ENCODE peak calls at places on chromosome 9, in four cellular contexts. W, E, Q and A are unnamed samples.
A peak's percentile ranks its signal among the peaks of the same experiment; 100 is the strongest.

GRCh38 chr9:26955222-26955903 is 849 bp upstream of the IFT74 start:
- DNase-seq in W (no peak), Q (no peak), E (peak; percentile 50), A (peak; percentile 28)

GRCh38 chr9:101764455-101764854 is 26.0 kb upstream of the GRIN3A start:
- DNase-seq in E (no peak), W (no peak), Q (no peak), A (no peak)

GRCh38 chr9:79026311-79026710 is 545.5 kb upstream of the TLE4 start:
- DNase-seq in Q (no peak), W (no peak), E (peak; percentile 13), A (no peak)

GRCh38 chr9:19154135-19154612 is 26.9 kb upstream of the PLIN2 start:
- DNase-seq in Q (peak; percentile 90), E (peak; percentile 85), W (peak; percentile 92), A (peak; percentile 85)

GRCh38 chr9:137672907-137673791 is 54.3 kb downstream of the EHMT1 start:
- DNase-seq in Q (peak; percentile 85), E (peak; percentile 86), W (no peak), A (peak; percentile 68)

GRCh38 chr9:19331877-19332276 is 48.2 kb downstream of the RPS6 start:
- DNase-seq in W (no peak), Q (no peak), E (no peak), A (no peak)

GRCh38 chr9:33446507-33447403 is 638 bp downstream of the AQP3 start:
- DNase-seq in E (peak; percentile 70), Q (peak; percentile 82), W (peak; percentile 64), A (peak; percentile 94)

GRCh38 chr9:2837915-2838314 is 6.0 kb downstream of the PUM3 start:
- DNase-seq in E (peak; percentile 50), W (no peak), Q (no peak), A (peak; percentile 20)

GRCh38 chr9:13529321-13530104 is 250.0 kb upstream of the MPDZ start:
- DNase-seq in Q (peak; percentile 8), W (no peak), E (no peak), A (no peak)

GRCh38 chr9:12801663-12802062 is 26.8 kb downstream of the LURAP1L start:
- DNase-seq in E (no peak), Q (no peak), W (no peak), A (no peak)

GRCh38 chr9:487429-487828 is 272.8 kb downstream of the DOCK8 start:
- DNase-seq in W (no peak), E (no peak), Q (no peak), A (peak; percentile 50)

GRCh38 chr9:89460551-89460950 is 37.4 kb downstream of the SEMA4D start:
- DNase-seq in E (no peak), Q (no peak), W (no peak), A (no peak)

GRCh38 chr9:15372385-15373200 is 50.1 kb upstream of the SNAPC3 start:
- DNase-seq in W (no peak), Q (no peak), E (no peak), A (no peak)

GRCh38 chr9:32423371-32423770 is 38.9 kb downstream of the ACO1 start:
- DNase-seq in Q (no peak), W (no peak), E (peak; percentile 37), A (no peak)

GRCh38 chr9:3842839-3843238 is 317.0 kb upstream of the RFX3 start:
- DNase-seq in Q (no peak), E (peak; percentile 12), W (no peak), A (no peak)

GRCh38 chr9:27206041-27206440 is 90.9 kb downstream of the EQTN start:
- DNase-seq in W (no peak), E (no peak), Q (no peak), A (no peak)

GRCh38 chr9:33230756-33231691 is 8.9 kb upstream of the SPINK4 start:
- DNase-seq in Q (no peak), E (no peak), W (no peak), A (no peak)

GRCh38 chr9:100216178-100216787 is 117.2 kb downstream of the INVS start:
- DNase-seq in Q (peak; percentile 56), E (peak; percentile 62), W (peak; percentile 62), A (peak; percentile 67)

GRCh38 chr9:105114956-105115728 is 129.3 kb upstream of the SLC44A1 start:
- DNase-seq in E (no peak), W (peak; percentile 66), Q (no peak), A (peak; percentile 35)

GRCh38 chr9:94813379-94813778 is 86.9 kb downstream of the AOPEP start:
- DNase-seq in W (no peak), Q (no peak), E (no peak), A (no peak)

GRCh38 chr9:129686736-129687135 is 21.3 kb downstream of the PRRX2 start:
- DNase-seq in E (no peak), W (no peak), Q (no peak), A (no peak)

GRCh38 chr9:107227696-107228258 is 55.3 kb upstream of the RAD23B start:
- DNase-seq in W (no peak), E (peak; percentile 13), Q (no peak), A (peak; percentile 93)

GRCh38 chr9:107883496-107884120 is 394.0 kb upstream of the KLF4 start:
- DNase-seq in E (no peak), Q (peak; percentile 31), W (no peak), A (peak; percentile 71)

GRCh38 chr9:72129271-72130156 is 19.7 kb upstream of the GDA start:
- DNase-seq in E (peak; percentile 43), W (no peak), Q (peak; percentile 74), A (peak; percentile 97)

GRCh38 chr9:3526903-3527652 is 1.3 kb upstream of the RFX3 start:
- DNase-seq in Q (peak; percentile 35), E (peak; percentile 47), W (no peak), A (peak; percentile 68)

GRCh38 chr9:1057910-1058309 is 7.8 kb downstream of the DMRT2 start:
- DNase-seq in Q (no peak), E (peak; percentile 26), W (no peak), A (no peak)

GRCh38 chr9:86034863-86035734 is 64.3 kb downstream of the GOLM1 start:
- DNase-seq in W (no peak), E (peak; percentile 60), Q (peak; percentile 49), A (peak; percentile 51)

GRCh38 chr9:79120533-79121315 is 451.0 kb upstream of the TLE4 start:
- DNase-seq in W (no peak), Q (peak; percentile 28), E (no peak), A (no peak)

GRCh38 chr9:73116030-73116429 is 35.6 kb upstream of the ANXA1 start:
- DNase-seq in W (no peak), E (peak; percentile 84), Q (peak; percentile 49), A (no peak)

GRCh38 chr9:89548210-89548609 is 50.3 kb upstream of the SEMA4D start:
- DNase-seq in E (no peak), W (no peak), Q (no peak), A (no peak)

DNA sequence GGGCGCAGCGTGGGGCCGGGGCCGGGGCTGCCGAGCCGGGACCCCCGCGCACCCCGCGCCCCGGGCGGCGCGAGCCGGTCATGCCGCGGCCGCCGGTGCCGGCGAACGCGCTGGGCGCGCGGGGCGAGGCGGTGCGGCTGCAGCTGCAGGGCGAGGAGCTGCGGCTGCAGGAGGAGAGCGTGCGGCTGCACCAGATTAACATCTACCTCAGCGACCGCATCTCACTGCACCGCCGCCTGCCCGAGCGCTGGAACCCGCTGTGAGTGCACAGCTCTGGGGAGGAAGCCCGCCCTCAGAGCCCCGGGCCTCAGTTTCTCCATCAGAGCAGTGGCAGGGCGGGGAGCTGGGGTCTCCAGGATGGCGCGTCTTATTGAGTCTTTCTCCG is 333 bp downstream of the GALNT12 start:
- DNase-seq in Q (peak; percentile 40), E (peak; percentile 55), W (no peak), A (peak; percentile 25)
- H3K27me3 ChIP-seq in Q (no peaks in the 10 kb centered on the region), E (no peaks in the 10 kb centered on the region), W (no peaks in the 10 kb centered on the region), A (no peaks in the 10 kb centered on the region)

GRCh38 chr9:126991170-126991569 is 76.6 kb downstream of the RALGPS1 start:
- DNase-seq in Q (no peak), W (no peak), E (no peak), A (no peak)

GRCh38 chr9:126992427-126992826 is 77.8 kb downstream of the RALGPS1 start:
- DNase-seq in Q (no peak), E (no peak), W (no peak), A (no peak)

GRCh38 chr9:126988857-126989256 is 74.3 kb downstream of the RALGPS1 start:
- DNase-seq in W (no peak), E (no peak), Q (no peak), A (no peak)

GRCh38 chr9:126986506-126986951 is 71.9 kb downstream of the RALGPS1 start:
- DNase-seq in W (no peak), Q (peak; percentile 24), E (peak; percentile 37), A (peak; percentile 89)

GRCh38 chr9:126989847-126990821 is 75.6 kb downstream of the RALGPS1 start:
- DNase-seq in E (no peak), W (peak; percentile 87), Q (no peak), A (no peak)
- H3K27me3 ChIP-seq in E (no peaks in the 10 kb centered on the region), W (no peaks in the 10 kb centered on the region), Q (no peaks in the 10 kb centered on the region), A (no peaks in the 10 kb centered on the region)

GRCh38 chr9:136009516-136009915 is 48.3 kb upstream of the UBAC1 start:
- DNase-seq in E (no peak), Q (no peak), W (no peak), A (no peak)
- H3K27me3 ChIP-seq in E (no peaks in the 10 kb centered on the region), Q (no peaks in the 10 kb centered on the region), W (no peaks in the 10 kb centered on the region), A (no peaks in the 10 kb centered on the region)

GRCh38 chr9:132228062-132228461 is 66.2 kb downstream of the NTNG2 start:
- DNase-seq in W (no peak), E (no peak), Q (no peak), A (no peak)
- H3K27me3 ChIP-seq in W (no peaks in the 10 kb centered on the region), E (peaks cover 27% of the 10 kb centered on the region), Q (no peaks in the 10 kb centered on the region), A (no peaks in the 10 kb centered on the region)

DNA sequence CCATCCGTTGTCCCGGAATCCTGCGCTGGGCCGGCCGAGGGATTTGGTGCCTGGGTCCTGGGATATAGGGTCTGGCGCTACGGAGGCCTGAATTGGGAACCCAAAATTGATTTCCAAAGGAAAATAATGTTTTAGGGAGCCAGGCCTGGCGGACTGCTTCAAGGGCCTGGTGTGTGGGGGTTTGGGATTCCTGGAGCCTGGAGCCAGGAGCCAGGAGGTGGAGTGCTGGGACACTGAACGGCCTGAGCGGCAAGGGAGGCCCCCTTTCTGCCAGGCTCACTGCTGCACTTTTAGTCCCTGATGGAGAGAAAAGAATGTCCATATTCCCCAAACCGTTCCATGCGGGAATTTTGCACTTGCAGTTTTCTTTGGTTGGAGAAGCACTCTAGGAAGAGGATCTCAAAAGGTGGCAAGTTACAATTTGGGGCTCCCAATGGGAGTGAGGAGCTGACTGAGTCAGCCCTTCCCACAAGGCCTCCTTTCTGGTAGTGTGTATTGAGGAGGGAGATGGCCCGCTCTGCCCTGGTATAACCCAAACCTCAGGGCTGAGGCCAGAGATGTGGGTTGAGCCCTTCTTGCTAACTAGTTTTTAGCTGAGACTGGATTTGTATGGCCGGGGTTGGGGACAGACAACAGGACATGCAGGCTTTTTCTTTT is 2.2 kb downstream of the LMX1B start:
- DNase-seq in E (no peak), W (no peak), Q (no peak), A (no peak)
- H3K27me3 ChIP-seq in E (peaks cover 49% of the 10 kb centered on the region), W (peaks cover 43% of the 10 kb centered on the region), Q (peaks cover 90% of the 10 kb centered on the region), A (peaks cover 26% of the 10 kb centered on the region)

GRCh38 chr9:133568186-133568585 is 33.7 kb downstream of the ADAMTSL2 start:
- DNase-seq in E (no peak), W (no peak), Q (no peak), A (no peak)
- H3K27me3 ChIP-seq in E (peaks cover 33% of the 10 kb centered on the region), W (no peaks in the 10 kb centered on the region), Q (no peaks in the 10 kb centered on the region), A (no peaks in the 10 kb centered on the region)

DNA sequence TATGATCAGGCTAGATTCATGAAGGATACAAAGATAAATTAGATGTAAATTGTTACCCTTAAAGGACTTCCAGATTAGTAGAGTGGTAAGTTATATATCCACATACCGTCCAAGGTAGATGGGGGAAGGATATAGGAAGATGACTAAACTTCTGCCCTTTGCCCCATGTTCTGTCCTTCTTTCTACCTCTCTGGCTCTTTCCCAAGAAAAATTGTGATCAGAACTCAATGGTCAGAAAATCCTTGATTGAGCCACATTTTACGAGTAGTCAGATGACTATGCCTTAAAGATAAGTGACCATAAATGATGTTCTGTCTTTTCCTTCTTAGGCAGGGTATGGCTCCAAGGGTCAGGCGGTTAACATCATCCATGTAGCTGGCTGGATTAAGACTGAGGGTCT is 4.4 kb downstream of the FRRS1L start:
- DNase-seq in W (no peak), E (no peak), Q (peak; percentile 25), A (peak; percentile 88)
- H3K27me3 ChIP-seq in W (no peaks in the 10 kb centered on the region), E (peaks cover 48% of the 10 kb centered on the region), Q (peaks cover 16% of the 10 kb centered on the region), A (peaks cover 16% of the 10 kb centered on the region)